ENCODE peak calls at places on chromosomes 1 and 21, in four cellular contexts. V is HCEC 1CT, P is foreskin fibroblast, E is NCI-H1048. D is an unnamed sample.

GRCh38 chr1:7268983-7269382 is 483.7 kb downstream of the CAMTA1 start:
- DNase-seq in V (no peak), P (no peak), E (no peak), D (no peak)

GRCh38 chr21:31612889-31613785 is 46.4 kb upstream of the SOD1 start:
- DNase-seq in V (no peak), P (peak; percentile 7), E (no peak), D (no peak)

GRCh38 chr1:57470028-57470427 is 46.2 kb upstream of the DAB1 start:
- DNase-seq in V (peak; percentile 72), P (peak; percentile 33), E (no peak), D (no peak)

GRCh38 chr1:196271212-196271947 is 336.9 kb downstream of the KCNT2 start:
- DNase-seq in V (peak; percentile 4), P (no peak), E (no peak), D (no peak)

GRCh38 chr1:155070392-155070700 is 6.8 kb downstream of the EFNA4 start:
- DNase-seq in V (no peak), P (no peak), E (no peak), D (no peak)

GRCh38 chr1:185973645-185974044 is 239.5 kb downstream of the HMCN1 start:
- DNase-seq in V (peak; percentile 72), P (peak; percentile 78), E (no peak), D (no peak)

GRCh38 chr1:211589782-211590721 is 11.1 kb upstream of the SLC30A1 start:
- DNase-seq in V (no peak), P (no peak), E (no peak), D (peak; percentile 62)

GRCh38 chr21:45871616-45872236 is 109.8 kb upstream of the COL6A1 start:
- DNase-seq in V (no peak), P (no peak), E (no peak), D (no peak)

GRCh38 chr1:88394958-88395357 is 289.1 kb upstream of the PKN2 start:
- DNase-seq in V (no peak), P (no peak), E (no peak), D (no peak)

GRCh38 chr1:154557939-154558609 is 388 bp downstream of the UBE2Q1 start:
- DNase-seq in V (peak; percentile 22), P (no peak), E (no peak), D (peak; percentile 5)

GRCh38 chr21:35819134-35819533 is 241.2 kb downstream of the SETD4 start:
- DNase-seq in V (no peak), P (no peak), E (no peak), D (no peak)

GRCh38 chr1:172530000-172530399 is 3.0 kb upstream of the SUCO start:
- DNase-seq in V (no peak), P (no peak), E (no peak), D (no peak)

GRCh38 chr1:221874285-221875003 is 132.6 kb upstream of the DUSP10 start:
- DNase-seq in V (peak; percentile 71), P (peak; percentile 68), E (no peak), D (no peak)

GRCh38 chr1:19454265-19455198 is 30.8 kb downstream of the CAPZB start:
- DNase-seq in V (no peak), P (no peak), E (no peak), D (no peak)

GRCh38 chr1:215679231-215679630 is 112.1 kb downstream of the KCTD3 start:
- DNase-seq in V (no peak), P (no peak), E (no peak), D (no peak)

GRCh38 chr1:54109131-54110105 is 43.4 kb downstream of the CDCP2 start:
- DNase-seq in V (no peak), P (no peak), E (no peak), D (no peak)

GRCh38 chr1:20141001-20141400 is 1.9 kb downstream of the PLA2G2F start:
- DNase-seq in V (no peak), P (no peak), E (no peak), D (no peak)

GRCh38 chr1:41390171-41390570 is 28.9 kb downstream of the FOXO6 start:
- DNase-seq in V (no peak), P (no peak), E (no peak), D (no peak)

GRCh38 chr21:43361493-43362296 is 65.2 kb downstream of the SIK1 start:
- DNase-seq in V (no peak), P (peak; percentile 68), E (no peak), D (no peak)

GRCh38 chr1:202056644-202057334 is 46.4 kb downstream of the ELF3 start:
- DNase-seq in V (no peak), P (no peak), E (no peak), D (no peak)

GRCh38 chr1:5649795-5650194 is 342.4 kb downstream of the NPHP4 start:
- DNase-seq in V (no peak), P (no peak), E (no peak), D (no peak)

GRCh38 chr1:180754453-180754852 is 122.6 kb downstream of the XPR1 start:
- DNase-seq in V (no peak), P (no peak), E (no peak), D (no peak)

GRCh38 chr21:37530901-37531351 is 164.4 kb downstream of the DYRK1A start:
- DNase-seq in V (no peak), P (no peak), E (no peak), D (no peak)

GRCh38 chr21:31873275-31873695 is 465 bp downstream of the HUNK start:
- DNase-seq in V (no peak), P (no peak), E (no peak), D (no peak)

GRCh38 chr1:201224671-201225400 is 34.2 kb downstream of the IGFN1 start:
- DNase-seq in V (no peak), P (peak; percentile 5), E (no peak), D (no peak)

GRCh38 chr1:155226910-155227260 is 18.4 kb downstream of the MTX1 start:
- DNase-seq in V (peak; percentile 54), P (peak; percentile 29), E (no peak), D (peak; percentile 51)

GRCh38 chr21:44902268-44903053 is 18.2 kb downstream of the ITGB2 start:
- DNase-seq in V (no peak), P (no peak), E (no peak), D (no peak)

GRCh38 chr1:150001415-150001814 is 9.1 kb downstream of the OTUD7B start:
- DNase-seq in V (no peak), P (no peak), E (no peak), D (no peak)

GRCh38 chr21:46493828-46494227 is 35.1 kb downstream of the DIP2A start:
- DNase-seq in V (no peak), P (no peak), E (no peak), D (no peak)

GRCh38 chr1:7378346-7379130 is 392.6 kb upstream of the VAMP3 start:
- DNase-seq in V (no peak), P (no peak), E (no peak), D (no peak)

GRCh38 chr1:174938306-174939000 is 61.3 kb upstream of the CACYBP start:
- DNase-seq in V (no peak), P (no peak), E (no peak), D (no peak)

GRCh38 chr21:42234464-42235241 is 15.7 kb downstream of the ABCG1 start:
- DNase-seq in V (no peak), P (no peak), E (peak; percentile 38), D (peak; percentile 30)

GRCh38 chr1:197691816-197692215 is 83.5 kb downstream of the DENND1B start:
- DNase-seq in V (no peak), P (no peak), E (no peak), D (no peak)

GRCh38 chr1:37650721-37651120 is 16.0 kb upstream of the RSPO1 start:
- DNase-seq in V (no peak), P (no peak), E (no peak), D (no peak)

GRCh38 chr1:219339466-219339865 is 165.8 kb downstream of the LYPLAL1 start:
- DNase-seq in V (peak; percentile 54), P (no peak), E (no peak), D (no peak)

GRCh38 chr1:5725406-5725805 is 266.8 kb downstream of the NPHP4 start:
- DNase-seq in V (no peak), P (no peak), E (no peak), D (no peak)

D was measured in AML-193.